ENCODE peak calls at places on chromosomes 4 and X, in ten cellular contexts. A is lung; R is CD8-positive, alpha-beta T cell; Y is cardiac muscle cell; L is neural crest cell; D is fibroblast of lung; W is ovary; S is esophagus squamous epithelium; P is A549; E is fibroblast of pulmonary artery. K is an unnamed sample.

GRCh38 chrX:17860179-17860780 is 818 bp downstream of the RAI2 start:
- DNase-seq in L (no peak), W (peak; percentile 50), A (no peak), E (no peak), R (no peak), D (peak; percentile 1), P (no peak), Y (no peak), S (no peak), K (no peak)

GRCh38 chrX:39815621-39816020 is 282.1 kb downstream of the BCOR start:
- DNase-seq in Y (peak; percentile 13), E (no peak), L (no peak), D (peak; percentile 24), P (no peak), S (no peak), R (no peak), W (no peak), A (no peak), K (peak; percentile 15)

GRCh38 chrX:13153796-13154195 is 109.4 kb upstream of the FAM9C start:
- DNase-seq in P (no peak), E (no peak), S (no peak), Y (no peak), W (no peak), L (no peak), A (no peak), D (peak; percentile 37), R (no peak), K (no peak)

GRCh38 chr4:87657525-87657924 is 7.4 kb downstream of the DMP1 start:
- DNase-seq in R (no peak), A (no peak), E (peak; percentile 66), Y (peak; percentile 51), L (no peak), S (no peak), D (peak; percentile 77), P (peak; percentile 52), W (no peak), K (no peak)

GRCh38 chr4:125938541-125938940 is 623.8 kb downstream of the FAT4 start:
- DNase-seq in Y (peak; percentile 3), S (no peak), D (no peak), L (no peak), A (no peak), R (no peak), E (peak; percentile 7), W (no peak), P (no peak), K (no peak)

GRCh38 chrX:129478516-129478915 is 44.8 kb downstream of the SMARCA1 start:
- DNase-seq in P (no peak), R (no peak), D (peak; percentile 75), S (no peak), A (no peak), W (no peak), L (no peak), Y (peak; percentile 58), E (peak; percentile 43), K (no peak)

GRCh38 chr4:1565598-1566295 is 118.4 kb downstream of the FAM53A start:
- DNase-seq in A (no peak), E (no peak), P (no peak), L (no peak), S (no peak), Y (no peak), D (no peak), R (no peak), W (peak; percentile 15), K (no peak)

GRCh38 chr4:56607926-56608325 is 73.2 kb downstream of the HOPX start:
- DNase-seq in R (no peak), W (no peak), Y (no peak), S (no peak), E (no peak), D (no peak), P (no peak), A (no peak), L (no peak), K (no peak)

GRCh38 chr4:3106339-3107186 is 32.1 kb downstream of the HTT start:
- DNase-seq in A (peak; percentile 87), P (peak; percentile 76), E (peak; percentile 92), D (peak; percentile 84), Y (peak; percentile 93), S (peak; percentile 25), L (peak; percentile 92), R (peak; percentile 63), W (peak; percentile 86), K (peak; percentile 84)

GRCh38 chrX:17613979-17614572 is 123.2 kb upstream of the SCML1 start:
- DNase-seq in E (no peak), A (peak; percentile 44), Y (peak; percentile 40), P (peak; percentile 18), D (peak; percentile 88), S (no peak), L (no peak), R (no peak), W (no peak), K (no peak)

GRCh38 chrX:68490644-68491043 is 8.2 kb upstream of the YIPF6 start:
- DNase-seq in Y (peak; percentile 34), P (peak; percentile 74), E (peak; percentile 39), W (no peak), D (no peak), L (no peak), S (no peak), A (no peak), R (no peak), K (no peak)
- TF ChIP-seq CTCF in Y (peak; percentile 45), P (peak; percentile 42), E (peak; percentile 52), W (no peak), D (peak; percentile 37), L (peak; percentile 53), S (peak; percentile 22), A (no peak), R (no peak), K (peak; percentile 44)

DNA sequence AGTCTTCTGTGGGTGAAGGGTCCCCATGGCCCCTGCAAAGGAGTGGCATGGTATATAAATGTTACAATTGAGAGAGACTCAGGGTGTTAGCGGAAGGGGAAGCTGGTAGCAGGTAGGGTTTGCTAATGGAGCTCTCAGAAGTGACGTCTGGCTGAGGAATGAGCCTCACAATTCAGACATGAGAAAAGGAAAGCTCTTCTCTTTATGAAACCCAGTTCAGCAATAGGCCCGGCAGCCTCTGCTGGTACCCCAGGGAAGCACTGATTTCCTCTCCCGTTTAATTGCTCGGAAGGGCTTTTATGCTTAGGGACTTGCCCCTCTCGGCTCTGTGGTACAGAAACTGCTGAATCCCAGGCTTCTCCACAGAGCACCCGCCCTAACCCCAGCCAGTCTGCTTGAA is 19.4 kb upstream of the AFAP1 start:
- DNase-seq in W (peak; percentile 19), D (no peak), A (no peak), R (no peak), P (no peak), L (no peak), S (no peak), Y (no peak), E (no peak), K (no peak)
- TF ChIP-seq CTCF in W (no peak), D (no peak), A (no peak), R (no peak), P (no peak), L (no peak), S (no peak), Y (no peak), E (no peak), K (no peak)

DNA sequence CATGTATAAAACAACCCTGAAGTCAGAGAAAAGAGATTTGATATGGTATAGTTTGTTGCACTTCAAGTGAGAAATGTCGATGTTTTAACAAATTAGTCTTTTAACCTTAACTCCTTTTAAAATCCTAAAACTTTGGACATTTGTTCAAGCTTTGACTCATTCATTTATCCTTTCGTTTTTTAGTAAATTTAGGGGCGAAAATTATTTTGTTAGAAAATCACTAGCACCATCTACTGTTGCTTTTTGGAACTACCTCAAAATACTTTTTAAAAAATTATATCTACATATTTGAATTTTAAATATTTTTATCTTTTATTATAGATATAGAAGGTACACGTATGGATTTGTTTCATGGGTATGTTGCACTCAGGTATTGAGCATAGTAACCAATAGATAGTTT is 165.1 kb upstream of the POF1B start:
- DNase-seq in S (no peak), R (no peak), E (peak; percentile 4), A (no peak), P (no peak), L (no peak), Y (peak; percentile 0), D (no peak), W (no peak), K (no peak)
- TF ChIP-seq CTCF in S (no peak), R (peak; percentile 20), E (peak; percentile 26), A (no peak), P (peak; percentile 51), L (peak; percentile 74), Y (peak; percentile 19), D (no peak), W (no peak), K (peak; percentile 23)

DNA sequence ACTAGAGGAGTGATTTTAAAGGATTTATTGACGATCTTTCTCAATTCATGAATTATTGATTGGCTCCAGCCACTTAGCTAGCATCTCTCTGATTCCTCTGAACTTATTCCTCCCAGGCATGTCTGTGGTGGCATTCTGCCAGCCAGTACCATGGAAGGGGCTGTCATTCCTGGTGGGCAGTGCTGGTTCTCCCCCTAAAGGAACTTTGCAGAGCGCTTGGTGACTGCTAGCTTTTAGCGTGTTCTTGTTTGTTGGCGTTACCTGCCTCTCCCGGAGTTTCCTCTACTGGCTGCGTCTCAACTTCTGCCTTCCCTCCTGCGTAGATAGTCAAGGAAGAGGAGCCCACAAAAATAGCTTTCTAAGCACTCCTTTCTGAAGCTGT is 19.3 kb downstream of the SRD5A3 start:
- DNase-seq in Y (no peak), A (no peak), S (no peak), E (no peak), D (no peak), P (no peak), W (no peak), L (no peak), R (no peak), K (no peak)
- TF ChIP-seq CTCF in Y (no peak), A (no peak), S (no peak), E (no peak), D (no peak), P (no peak), W (no peak), L (no peak), R (no peak), K (no peak)

K was measured in BE2C.